ENCODE peak calls at places on chromosomes 7 and 10, in seven cellular contexts. U, L, B, O, G, S and K are unnamed samples.
A peak's percentile ranks its signal among the peaks of the same experiment; 100 is the strongest.

GRCh38 chr7:117480978-117481377 is 1.2 kb downstream of the CFTR start:
- DNase-seq in U (no peak), L (no peak), B (no peak), O (no peak), G (no peak), S (no peak), K (no peak)

GRCh38 chr7:2010551-2011265 is 222.0 kb downstream of the MAD1L1 start:
- DNase-seq in U (no peak), L (no peak), B (no peak), O (no peak), G (no peak), S (no peak), K (no peak)

GRCh38 chr10:74923556-74923955 is 97.2 kb downstream of the KAT6B start:
- DNase-seq in U (peak; percentile 38), L (no peak), B (peak; percentile 29), O (no peak), G (peak; percentile 12), S (no peak), K (peak; percentile 52)

GRCh38 chr10:119342017-119342734 is 134.8 kb downstream of the GRK5 start:
- DNase-seq in U (no peak), L (no peak), B (no peak), O (no peak), G (no peak), S (no peak), K (no peak)

GRCh38 chr7:1481300-1481699 is 22.0 kb upstream of the MICALL2 start:
- DNase-seq in U (no peak), L (no peak), B (no peak), O (no peak), G (no peak), S (no peak), K (no peak)

GRCh38 chr10:15433850-15434537 is 62.9 kb upstream of the FAM171A1 start:
- DNase-seq in U (peak; percentile 71), L (no peak), B (peak; percentile 77), O (peak; percentile 49), G (peak; percentile 43), S (peak; percentile 58), K (peak; percentile 53)

GRCh38 chr7:50978633-50979215 is 196.0 kb upstream of the GRB10 start:
- DNase-seq in U (no peak), L (no peak), B (no peak), O (no peak), G (peak; percentile 55), S (no peak), K (peak; percentile 95)

GRCh38 chr10:77415311-77415960 is 222.2 kb downstream of the KCNMA1 start:
- DNase-seq in U (no peak), L (no peak), B (no peak), O (no peak), G (no peak), S (no peak), K (no peak)

GRCh38 chr7:1950623-1951523 is 280.8 kb downstream of the ELFN1 start:
- DNase-seq in U (no peak), L (no peak), B (no peak), O (peak; percentile 68), G (peak; percentile 87), S (peak; percentile 47), K (no peak)

GRCh38 chr7:70893422-70893821 is 238.5 kb upstream of the GALNT17 start:
- DNase-seq in U (no peak), L (no peak), B (no peak), O (no peak), G (no peak), S (peak; percentile 6), K (no peak)

GRCh38 chr7:43904533-43905208 is 1.7 kb downstream of the URGCP start:
- DNase-seq in U (peak; percentile 72), L (no peak), B (no peak), O (no peak), G (peak; percentile 21), S (no peak), K (no peak)

GRCh38 chr10:5442056-5442989 is 30.0 kb downstream of the NET1 start:
- DNase-seq in U (peak; percentile 68), L (no peak), B (peak; percentile 92), O (peak; percentile 36), G (peak; percentile 69), S (no peak), K (peak; percentile 35)

GRCh38 chr10:132527338-132528063 is 10.1 kb upstream of the INPP5A start:
- DNase-seq in U (no peak), L (no peak), B (no peak), O (no peak), G (no peak), S (no peak), K (no peak)

GRCh38 chr10:91616124-91616523 is 16.7 kb downstream of the PPP1R3C start:
- DNase-seq in U (no peak), L (no peak), B (no peak), O (no peak), G (no peak), S (no peak), K (no peak)

GRCh38 chr10:120782336-120782735 is 68.8 kb upstream of the WDR11 start:
- DNase-seq in U (no peak), L (no peak), B (no peak), O (no peak), G (no peak), S (no peak), K (no peak)

GRCh38 chr7:106717997-106718871 is 57.3 kb upstream of the CCDC71L start:
- DNase-seq in U (peak; percentile 98), L (peak; percentile 49), B (peak; percentile 97), O (no peak), G (peak; percentile 97), S (no peak), K (no peak)

GRCh38 chr10:29807407-29807806 is 172.6 kb upstream of the SVIL start:
- DNase-seq in U (peak; percentile 91), L (no peak), B (no peak), O (no peak), G (peak; percentile 17), S (no peak), K (no peak)

GRCh38 chr7:48875300-48875916 is 48.9 kb upstream of the CDC14C start:
- DNase-seq in U (peak; percentile 8), L (no peak), B (no peak), O (peak; percentile 91), G (peak; percentile 77), S (peak; percentile 47), K (no peak)